ENCODE peak calls at places on chromosome 1, in eight cellular contexts. One of them, this sample, is unnamed.

GRCh38 chr1:76546354-76546933 is 320.8 kb upstream of the ST6GALNAC5 start:
- DNase-seq in occipital lobe: peak
- DNase-seq in stimulated activated CD8-positive, alpha-beta memory T cell treated with anti-CD3 and anti-CD28 coated beads, Interleukin-4, amount 100 ng/mL, for 24 hours: no peak
- DNase-seq in islet precursor cell: no peak
- DNase-seq in stimulated activated CD4-positive, alpha-beta T cell treated with anti-CD3 and anti-CD28 coated beads, TNF-alpha, amount 100 ng/mL, for 4 hours: no peak
- DNase-seq in HTR-8/SVneo: no peak
- DNase-seq in T follicular helper cell: no peak
- DNase-seq in fibroblast of mammary gland: no peak
- DNase-seq in this sample: no peak

GRCh38 chr1:167430849-167431242 is 87.5 kb downstream of the CD247 start:
- DNase-seq in stimulated activated CD8-positive, alpha-beta memory T cell treated with anti-CD3 and anti-CD28 coated beads, Interleukin-4, amount 100 ng/mL, for 24 hours: no peak
- DNase-seq in islet precursor cell: no peak
- DNase-seq in occipital lobe: no peak
- DNase-seq in HTR-8/SVneo: no peak
- DNase-seq in T follicular helper cell: no peak
- DNase-seq in fibroblast of mammary gland: no peak
- DNase-seq in stimulated activated CD4-positive, alpha-beta T cell treated with anti-CD3 and anti-CD28 coated beads, TNF-alpha, amount 100 ng/mL, for 4 hours: no peak
- DNase-seq in this sample: no peak

GRCh38 chr1:7648761-7649384 is 122.2 kb upstream of the VAMP3 start:
- DNase-seq in fibroblast of mammary gland: peak
- DNase-seq in HTR-8/SVneo: no peak
- DNase-seq in occipital lobe: no peak
- DNase-seq in stimulated activated CD4-positive, alpha-beta T cell treated with anti-CD3 and anti-CD28 coated beads, TNF-alpha, amount 100 ng/mL, for 4 hours: no peak
- DNase-seq in T follicular helper cell: no peak
- DNase-seq in stimulated activated CD8-positive, alpha-beta memory T cell treated with anti-CD3 and anti-CD28 coated beads, Interleukin-4, amount 100 ng/mL, for 24 hours: no peak
- DNase-seq in islet precursor cell: no peak
- DNase-seq in this sample: no peak

GRCh38 chr1:228098323-228098931 is 4.7 kb downstream of the C1orf35 start:
- DNase-seq in islet precursor cell: no peak
- DNase-seq in HTR-8/SVneo: no peak
- DNase-seq in T follicular helper cell: no peak
- DNase-seq in stimulated activated CD8-positive, alpha-beta memory T cell treated with anti-CD3 and anti-CD28 coated beads, Interleukin-4, amount 100 ng/mL, for 24 hours: no peak
- DNase-seq in fibroblast of mammary gland: no peak
- DNase-seq in occipital lobe: no peak
- DNase-seq in stimulated activated CD4-positive, alpha-beta T cell treated with anti-CD3 and anti-CD28 coated beads, TNF-alpha, amount 100 ng/mL, for 4 hours: no peak
- DNase-seq in this sample: no peak

GRCh38 chr1:164706596-164706995 is 147.6 kb downstream of the PBX1 start:
- DNase-seq in occipital lobe: no peak
- DNase-seq in islet precursor cell: no peak
- DNase-seq in HTR-8/SVneo: no peak
- DNase-seq in T follicular helper cell: no peak
- DNase-seq in stimulated activated CD8-positive, alpha-beta memory T cell treated with anti-CD3 and anti-CD28 coated beads, Interleukin-4, amount 100 ng/mL, for 24 hours: no peak
- DNase-seq in fibroblast of mammary gland: peak
- DNase-seq in stimulated activated CD4-positive, alpha-beta T cell treated with anti-CD3 and anti-CD28 coated beads, TNF-alpha, amount 100 ng/mL, for 4 hours: no peak
- DNase-seq in this sample: peak

GRCh38 chr1:97164276-97164639 is 442.7 kb downstream of the PTBP2 start:
- DNase-seq in HTR-8/SVneo: no peak
- DNase-seq in islet precursor cell: no peak
- DNase-seq in stimulated activated CD4-positive, alpha-beta T cell treated with anti-CD3 and anti-CD28 coated beads, TNF-alpha, amount 100 ng/mL, for 4 hours: no peak
- DNase-seq in stimulated activated CD8-positive, alpha-beta memory T cell treated with anti-CD3 and anti-CD28 coated beads, Interleukin-4, amount 100 ng/mL, for 24 hours: no peak
- DNase-seq in occipital lobe: no peak
- DNase-seq in fibroblast of mammary gland: no peak
- DNase-seq in T follicular helper cell: no peak
- DNase-seq in this sample: no peak

GRCh38 chr1:215198021-215198420 is 115.5 kb downstream of the KCNK2 start:
- DNase-seq in islet precursor cell: no peak
- DNase-seq in stimulated activated CD8-positive, alpha-beta memory T cell treated with anti-CD3 and anti-CD28 coated beads, Interleukin-4, amount 100 ng/mL, for 24 hours: no peak
- DNase-seq in occipital lobe: no peak
- DNase-seq in stimulated activated CD4-positive, alpha-beta T cell treated with anti-CD3 and anti-CD28 coated beads, TNF-alpha, amount 100 ng/mL, for 4 hours: no peak
- DNase-seq in HTR-8/SVneo: no peak
- DNase-seq in T follicular helper cell: no peak
- DNase-seq in fibroblast of mammary gland: peak
- DNase-seq in this sample: no peak

GRCh38 chr1:218811497-218811896 is 362.2 kb upstream of the LYPLAL1 start:
- DNase-seq in islet precursor cell: no peak
- DNase-seq in stimulated activated CD4-positive, alpha-beta T cell treated with anti-CD3 and anti-CD28 coated beads, TNF-alpha, amount 100 ng/mL, for 4 hours: no peak
- DNase-seq in T follicular helper cell: no peak
- DNase-seq in stimulated activated CD8-positive, alpha-beta memory T cell treated with anti-CD3 and anti-CD28 coated beads, Interleukin-4, amount 100 ng/mL, for 24 hours: no peak
- DNase-seq in fibroblast of mammary gland: peak
- DNase-seq in HTR-8/SVneo: no peak
- DNase-seq in occipital lobe: peak
- DNase-seq in this sample: no peak

GRCh38 chr1:98405581-98406059 is 255.9 kb upstream of the SNX7 start:
- DNase-seq in occipital lobe: no peak
- DNase-seq in stimulated activated CD8-positive, alpha-beta memory T cell treated with anti-CD3 and anti-CD28 coated beads, Interleukin-4, amount 100 ng/mL, for 24 hours: no peak
- DNase-seq in islet precursor cell: no peak
- DNase-seq in HTR-8/SVneo: no peak
- DNase-seq in fibroblast of mammary gland: no peak
- DNase-seq in stimulated activated CD4-positive, alpha-beta T cell treated with anti-CD3 and anti-CD28 coated beads, TNF-alpha, amount 100 ng/mL, for 4 hours: no peak
- DNase-seq in T follicular helper cell: no peak
- DNase-seq in this sample: no peak

GRCh38 chr1:85577421-85578320 is 2.9 kb upstream of the CCN1 start:
- DNase-seq in islet precursor cell: peak
- DNase-seq in fibroblast of mammary gland: peak
- DNase-seq in HTR-8/SVneo: no peak
- DNase-seq in stimulated activated CD8-positive, alpha-beta memory T cell treated with anti-CD3 and anti-CD28 coated beads, Interleukin-4, amount 100 ng/mL, for 24 hours: no peak
- DNase-seq in stimulated activated CD4-positive, alpha-beta T cell treated with anti-CD3 and anti-CD28 coated beads, TNF-alpha, amount 100 ng/mL, for 4 hours: no peak
- DNase-seq in occipital lobe: no peak
- DNase-seq in T follicular helper cell: no peak
- DNase-seq in this sample: no peak

GRCh38 chr1:153447498-153448170 is 12.8 kb downstream of the S100A7 start:
- DNase-seq in occipital lobe: no peak
- DNase-seq in fibroblast of mammary gland: peak
- DNase-seq in stimulated activated CD8-positive, alpha-beta memory T cell treated with anti-CD3 and anti-CD28 coated beads, Interleukin-4, amount 100 ng/mL, for 24 hours: no peak
- DNase-seq in islet precursor cell: no peak
- DNase-seq in HTR-8/SVneo: no peak
- DNase-seq in stimulated activated CD4-positive, alpha-beta T cell treated with anti-CD3 and anti-CD28 coated beads, TNF-alpha, amount 100 ng/mL, for 4 hours: no peak
- DNase-seq in T follicular helper cell: no peak
- DNase-seq in this sample: peak

GRCh38 chr1:47351305-47351704 is 17.7 kb downstream of the CMPK1 start:
- DNase-seq in stimulated activated CD4-positive, alpha-beta T cell treated with anti-CD3 and anti-CD28 coated beads, TNF-alpha, amount 100 ng/mL, for 4 hours: no peak
- DNase-seq in occipital lobe: no peak
- DNase-seq in stimulated activated CD8-positive, alpha-beta memory T cell treated with anti-CD3 and anti-CD28 coated beads, Interleukin-4, amount 100 ng/mL, for 24 hours: no peak
- DNase-seq in islet precursor cell: no peak
- DNase-seq in fibroblast of mammary gland: peak
- DNase-seq in HTR-8/SVneo: no peak
- DNase-seq in T follicular helper cell: no peak
- DNase-seq in this sample: peak

GRCh38 chr1:45802343-45803298 is 791 bp upstream of the MAST2 start:
- DNase-seq in occipital lobe: peak
- DNase-seq in stimulated activated CD8-positive, alpha-beta memory T cell treated with anti-CD3 and anti-CD28 coated beads, Interleukin-4, amount 100 ng/mL, for 24 hours: no peak
- DNase-seq in HTR-8/SVneo: peak
- DNase-seq in islet precursor cell: peak
- DNase-seq in fibroblast of mammary gland: peak
- DNase-seq in T follicular helper cell: no peak
- DNase-seq in stimulated activated CD4-positive, alpha-beta T cell treated with anti-CD3 and anti-CD28 coated beads, TNF-alpha, amount 100 ng/mL, for 4 hours: no peak
- DNase-seq in this sample: peak

GRCh38 chr1:174682419-174683008 is 234.8 kb downstream of the GPR52 start:
- DNase-seq in stimulated activated CD8-positive, alpha-beta memory T cell treated with anti-CD3 and anti-CD28 coated beads, Interleukin-4, amount 100 ng/mL, for 24 hours: no peak
- DNase-seq in occipital lobe: no peak
- DNase-seq in islet precursor cell: no peak
- DNase-seq in fibroblast of mammary gland: peak
- DNase-seq in stimulated activated CD4-positive, alpha-beta T cell treated with anti-CD3 and anti-CD28 coated beads, TNF-alpha, amount 100 ng/mL, for 4 hours: no peak
- DNase-seq in T follicular helper cell: no peak
- DNase-seq in HTR-8/SVneo: no peak
- DNase-seq in this sample: no peak

GRCh38 chr1:225343618-225344017 is 84.2 kb downstream of the LBR start:
- DNase-seq in occipital lobe: no peak
- DNase-seq in stimulated activated CD4-positive, alpha-beta T cell treated with anti-CD3 and anti-CD28 coated beads, TNF-alpha, amount 100 ng/mL, for 4 hours: no peak
- DNase-seq in stimulated activated CD8-positive, alpha-beta memory T cell treated with anti-CD3 and anti-CD28 coated beads, Interleukin-4, amount 100 ng/mL, for 24 hours: no peak
- DNase-seq in fibroblast of mammary gland: peak
- DNase-seq in HTR-8/SVneo: no peak
- DNase-seq in islet precursor cell: no peak
- DNase-seq in T follicular helper cell: no peak
- DNase-seq in this sample: no peak

GRCh38 chr1:212819704-212820103 is 27.7 kb downstream of the SPATA45 start:
- DNase-seq in occipital lobe: no peak
- DNase-seq in islet precursor cell: no peak
- DNase-seq in stimulated activated CD4-positive, alpha-beta T cell treated with anti-CD3 and anti-CD28 coated beads, TNF-alpha, amount 100 ng/mL, for 4 hours: no peak
- DNase-seq in fibroblast of mammary gland: no peak
- DNase-seq in HTR-8/SVneo: no peak
- DNase-seq in stimulated activated CD8-positive, alpha-beta memory T cell treated with anti-CD3 and anti-CD28 coated beads, Interleukin-4, amount 100 ng/mL, for 24 hours: no peak
- DNase-seq in T follicular helper cell: no peak
- DNase-seq in this sample: no peak

GRCh38 chr1:116472431-116472961 is 98.3 kb downstream of the CD58 start:
- DNase-seq in HTR-8/SVneo: no peak
- DNase-seq in stimulated activated CD4-positive, alpha-beta T cell treated with anti-CD3 and anti-CD28 coated beads, TNF-alpha, amount 100 ng/mL, for 4 hours: no peak
- DNase-seq in islet precursor cell: no peak
- DNase-seq in stimulated activated CD8-positive, alpha-beta memory T cell treated with anti-CD3 and anti-CD28 coated beads, Interleukin-4, amount 100 ng/mL, for 24 hours: no peak
- DNase-seq in fibroblast of mammary gland: peak
- DNase-seq in T follicular helper cell: no peak
- DNase-seq in occipital lobe: no peak
- DNase-seq in this sample: no peak

GRCh38 chr1:159941139-159941866 is 4.1 kb downstream of the IGSF9 start:
- DNase-seq in stimulated activated CD8-positive, alpha-beta memory T cell treated with anti-CD3 and anti-CD28 coated beads, Interleukin-4, amount 100 ng/mL, for 24 hours: no peak
- DNase-seq in fibroblast of mammary gland: no peak
- DNase-seq in T follicular helper cell: no peak
- DNase-seq in HTR-8/SVneo: no peak
- DNase-seq in stimulated activated CD4-positive, alpha-beta T cell treated with anti-CD3 and anti-CD28 coated beads, TNF-alpha, amount 100 ng/mL, for 4 hours: no peak
- DNase-seq in islet precursor cell: no peak
- DNase-seq in occipital lobe: no peak
- DNase-seq in this sample: no peak

GRCh38 chr1:30764939-30765582 is 7.5 kb upstream of the LAPTM5 start:
- DNase-seq in islet precursor cell: no peak
- DNase-seq in stimulated activated CD8-positive, alpha-beta memory T cell treated with anti-CD3 and anti-CD28 coated beads, Interleukin-4, amount 100 ng/mL, for 24 hours: no peak
- DNase-seq in fibroblast of mammary gland: no peak
- DNase-seq in T follicular helper cell: no peak
- DNase-seq in occipital lobe: no peak
- DNase-seq in HTR-8/SVneo: no peak
- DNase-seq in stimulated activated CD4-positive, alpha-beta T cell treated with anti-CD3 and anti-CD28 coated beads, TNF-alpha, amount 100 ng/mL, for 4 hours: no peak
- DNase-seq in this sample: no peak

GRCh38 chr1:189790335-189790734 is 687.3 kb downstream of the BRINP3 start:
- DNase-seq in stimulated activated CD8-positive, alpha-beta memory T cell treated with anti-CD3 and anti-CD28 coated beads, Interleukin-4, amount 100 ng/mL, for 24 hours: no peak
- DNase-seq in HTR-8/SVneo: no peak
- DNase-seq in fibroblast of mammary gland: no peak
- DNase-seq in T follicular helper cell: no peak
- DNase-seq in stimulated activated CD4-positive, alpha-beta T cell treated with anti-CD3 and anti-CD28 coated beads, TNF-alpha, amount 100 ng/mL, for 4 hours: no peak
- DNase-seq in occipital lobe: no peak
- DNase-seq in islet precursor cell: no peak
- DNase-seq in this sample: no peak

GRCh38 chr1:1779691-1780597 is 1.7 kb upstream of the NADK start:
- DNase-seq in islet precursor cell: no peak
- DNase-seq in HTR-8/SVneo: no peak
- DNase-seq in stimulated activated CD4-positive, alpha-beta T cell treated with anti-CD3 and anti-CD28 coated beads, TNF-alpha, amount 100 ng/mL, for 4 hours: no peak
- DNase-seq in fibroblast of mammary gland: peak
- DNase-seq in stimulated activated CD8-positive, alpha-beta memory T cell treated with anti-CD3 and anti-CD28 coated beads, Interleukin-4, amount 100 ng/mL, for 24 hours: peak
- DNase-seq in T follicular helper cell: peak
- DNase-seq in occipital lobe: no peak
- DNase-seq in this sample: no peak

This sample was measured in HFFc6.